ENCODE peak calls at places on chromosomes 16 and 17, in ten cellular contexts. F is C1 segment of cervical spinal cord; X is NB4; P is NCI-H510A; W is T-helper 1 cell; H is Right ventricle myocardium inferior; O is naive B cell; G is stimulated activated naive CD4-positive, alpha-beta T cell treated with Interleukin-2 at 50 U/mL for 16 hours; V is NCI-H2171 treated with DMSO at 0.1 percent for 48 hours; C is stimulated activated CD8-positive, alpha-beta memory T cell treated with anti-CD3 and anti-CD28 coated beads, Interleukin-4, amount 100 ng/mL, for 48 hours. L is an unnamed sample.

GRCh38 chr17:31279401-31279800 is 17.6 kb downstream of the OMG start:
- DNase-seq in V (no peak), X (no peak), W (no peak), G (no peak), H (no peak), O (no peak), F (no peak), P (no peak), C (no peak), L (no peak)

GRCh38 chr16:70746040-70746707 is 54.8 kb downstream of the VAC14 start:
- DNase-seq in C (peak; percentile 43), G (no peak), P (no peak), O (no peak), W (no peak), V (no peak), H (no peak), F (no peak), X (peak; percentile 97), L (no peak)

GRCh38 chr17:263271-263670 is 81.8 kb upstream of the DOC2B start:
- DNase-seq in O (no peak), H (no peak), W (no peak), G (no peak), F (no peak), P (no peak), C (no peak), X (no peak), V (no peak), L (no peak)

GRCh38 chr16:82671743-82672142 is 45.0 kb downstream of the CDH13 start:
- DNase-seq in C (peak; percentile 59), V (no peak), P (no peak), O (no peak), X (peak; percentile 4), H (no peak), W (no peak), F (no peak), G (peak; percentile 8), L (no peak)

GRCh38 chr16:87185313-87185712 is 131.9 kb downstream of the C16orf95 start:
- DNase-seq in V (peak; percentile 10), F (no peak), P (no peak), O (no peak), C (no peak), W (no peak), H (no peak), X (no peak), G (no peak), L (no peak)

GRCh38 chr17:82529914-82530300 is 10.4 kb downstream of the FOXK2 start:
- DNase-seq in W (no peak), P (no peak), H (no peak), G (no peak), O (no peak), F (no peak), X (no peak), V (no peak), C (no peak), L (no peak)

GRCh38 chr16:50121721-50122445 is 31.2 kb upstream of the TENT4B start:
- DNase-seq in F (no peak), H (no peak), C (peak; percentile 52), O (no peak), P (no peak), W (no peak), X (no peak), G (no peak), V (no peak), L (peak; percentile 98)

GRCh38 chr17:43030137-43030767 is 5.2 kb downstream of the RND2 start:
- DNase-seq in F (peak; percentile 54), V (no peak), C (no peak), P (no peak), G (no peak), W (no peak), O (no peak), X (no peak), H (no peak), L (no peak)

GRCh38 chr17:77191266-77191665 is 50.5 kb downstream of the SEC14L1 start:
- DNase-seq in X (no peak), G (no peak), P (no peak), H (no peak), O (no peak), F (no peak), W (no peak), C (no peak), V (peak; percentile 90), L (no peak)

GRCh38 chr16:77406680-77407079 is 28.2 kb downstream of the ADAMTS18 start:
- DNase-seq in F (no peak), H (no peak), P (no peak), X (peak; percentile 11), O (no peak), G (no peak), C (no peak), V (peak; percentile 1), W (no peak), L (no peak)

GRCh38 chr16:20792216-20792615 is 14.1 kb downstream of the ERI2 start:
- DNase-seq in X (no peak), G (no peak), H (no peak), W (no peak), V (no peak), O (no peak), C (no peak), F (no peak), P (no peak), L (no peak)

GRCh38 chr16:590165-590874 is 454 bp downstream of the RAB40C start:
- DNase-seq in G (peak; percentile 12), W (no peak), O (no peak), C (no peak), F (no peak), V (no peak), P (no peak), H (no peak), X (no peak), L (no peak)

GRCh38 chr17:67624886-67625656 is 92.7 kb upstream of the NOL11 start:
- DNase-seq in H (no peak), F (no peak), G (no peak), O (no peak), W (no peak), C (no peak), V (peak; percentile 55), P (peak; percentile 40), X (no peak), L (no peak)

GRCh38 chr17:81832608-81833159 is 407 bp downstream of the MCRIP1 start:
- DNase-seq in G (peak; percentile 43), X (peak; percentile 59), O (no peak), F (no peak), H (no peak), P (no peak), V (no peak), W (no peak), C (peak; percentile 69), L (no peak)

GRCh38 chr16:49800876-49801275 is 55.0 kb downstream of the ZNF423 start:
- DNase-seq in C (no peak), F (no peak), W (no peak), X (no peak), G (no peak), H (no peak), O (peak; percentile 8), V (no peak), P (no peak), L (peak; percentile 59)

GRCh38 chr16:624522-625401 is 6.0 kb upstream of the WFIKKN1 start:
- DNase-seq in H (peak; percentile 50), O (no peak), W (no peak), F (no peak), V (no peak), P (no peak), X (no peak), G (no peak), C (no peak), L (no peak)

GRCh38 chr17:81119223-81120148 is 45.8 kb upstream of the PVALEF start:
- DNase-seq in C (peak; percentile 95), G (peak; percentile 72), V (no peak), F (peak; percentile 86), O (peak; percentile 72), W (peak; percentile 80), P (peak; percentile 64), H (peak; percentile 86), X (peak; percentile 58), L (peak; percentile 28)

GRCh38 chr17:72563952-72564351 is 443.1 kb downstream of the SOX9 start:
- DNase-seq in H (no peak), O (no peak), X (no peak), G (no peak), C (no peak), W (no peak), P (no peak), V (no peak), F (no peak), L (no peak)

GRCh38 chr16:84013787-84014569 is 28.6 kb downstream of the SLC38A8 start:
- DNase-seq in V (peak; percentile 85), G (peak; percentile 11), H (peak; percentile 68), C (peak; percentile 87), P (no peak), X (peak; percentile 84), O (peak; percentile 33), F (no peak), W (peak; percentile 19), L (peak; percentile 97)

GRCh38 chr17:50577451-50577954 is 17.0 kb downstream of the CACNA1G start:
- DNase-seq in F (no peak), W (no peak), G (no peak), C (no peak), H (peak; percentile 22), X (no peak), O (no peak), P (no peak), V (no peak), L (no peak)

GRCh38 chr17:29760279-29760721 is 137.6 kb upstream of the CORO6 start:
- DNase-seq in G (peak; percentile 34), V (peak; percentile 39), P (no peak), F (no peak), W (peak; percentile 23), C (peak; percentile 63), O (peak; percentile 73), H (no peak), X (peak; percentile 78), L (peak; percentile 50)

GRCh38 chr16:4790871-4791270 is 2.7 kb upstream of the SEPTIN12 start:
- DNase-seq in C (no peak), W (no peak), H (no peak), F (no peak), X (peak; percentile 75), G (no peak), P (no peak), V (no peak), O (no peak), L (no peak)

GRCh38 chr17:79607941-79608728 is 2.7 kb downstream of the RBFOX3 start:
- DNase-seq in P (no peak), H (no peak), V (no peak), X (peak; percentile 54), C (peak; percentile 32), O (no peak), W (no peak), F (no peak), G (no peak), L (peak; percentile 76)

GRCh38 chr16:70767377-70768204 is 33.4 kb downstream of the VAC14 start:
- DNase-seq in G (no peak), C (no peak), H (no peak), X (peak; percentile 13), P (no peak), V (no peak), W (no peak), F (no peak), O (no peak), L (no peak)

GRCh38 chr16:86343111-86343642 is 167.2 kb upstream of the FOXF1 start:
- DNase-seq in P (no peak), F (no peak), O (no peak), W (no peak), V (no peak), X (no peak), C (no peak), G (no peak), H (no peak), L (no peak)

GRCh38 chr16:69273009-69273408 is 38.1 kb upstream of the VPS4A start:
- DNase-seq in X (no peak), G (no peak), W (no peak), F (no peak), V (no peak), P (no peak), C (no peak), H (no peak), O (no peak), L (no peak)

GRCh38 chr17:4622375-4622774 is 19.1 kb downstream of the ALOX15 start:
- DNase-seq in H (no peak), O (no peak), X (no peak), W (no peak), V (no peak), P (no peak), C (no peak), G (no peak), F (no peak), L (no peak)

GRCh38 chr16:88856122-88856827 is 472 bp downstream of the GALNS start:
- DNase-seq in P (no peak), C (no peak), O (peak; percentile 19), V (no peak), F (no peak), G (peak; percentile 51), W (no peak), X (no peak), H (no peak), L (no peak)

L was measured in RPMI8226.